ENCODE peak calls at places on chromosomes 11 and 22, in ten cellular contexts. One of them, this sample, is unnamed.
A peak's percentile ranks its signal among the peaks of the same experiment; 100 is the strongest.

GRCh38 chr11:67352546-67353316 is 615 bp downstream of the POLD4 start:
- DNase-seq in psoas muscle: no peak
- DNase-seq in OCI-LY7: peak; percentile 89
- DNase-seq in SJCRH30: no peak
- DNase-seq in neuronal stem cell: no peak
- DNase-seq in tibial artery: peak; percentile 78
- DNase-seq in GM23248: peak; percentile 65
- DNase-seq in HCT116: no peak
- DNase-seq in neural progenitor cell: no peak
- DNase-seq in MM.1S: peak; percentile 81
- DNase-seq in this sample: peak; percentile 50

GRCh38 chr22:50270302-50271010 is at the start of gene MAPK11:
- DNase-seq in psoas muscle: peak; percentile 79
- DNase-seq in OCI-LY7: peak; percentile 76
- DNase-seq in SJCRH30: peak; percentile 89
- DNase-seq in neuronal stem cell: peak; percentile 82
- DNase-seq in tibial artery: peak; percentile 80
- DNase-seq in GM23248: peak; percentile 82
- DNase-seq in HCT116: no peak
- DNase-seq in neural progenitor cell: peak; percentile 92
- DNase-seq in MM.1S: peak; percentile 52
- DNase-seq in this sample: peak; percentile 81

GRCh38 chr22:37374571-37374970 is 52.7 kb downstream of the ELFN2 start:
- DNase-seq in psoas muscle: no peak
- DNase-seq in OCI-LY7: no peak
- DNase-seq in SJCRH30: no peak
- DNase-seq in neuronal stem cell: no peak
- DNase-seq in tibial artery: no peak
- DNase-seq in GM23248: no peak
- DNase-seq in HCT116: no peak
- DNase-seq in neural progenitor cell: no peak
- DNase-seq in MM.1S: no peak
- DNase-seq in this sample: no peak

GRCh38 chr11:134939905-134940304 is 527.9 kb upstream of the B3GAT1 start:
- DNase-seq in psoas muscle: no peak
- DNase-seq in OCI-LY7: no peak
- DNase-seq in SJCRH30: peak; percentile 48
- DNase-seq in neuronal stem cell: no peak
- DNase-seq in tibial artery: no peak
- DNase-seq in GM23248: no peak
- DNase-seq in HCT116: no peak
- DNase-seq in neural progenitor cell: peak; percentile 42
- DNase-seq in MM.1S: no peak
- DNase-seq in this sample: peak; percentile 54

GRCh38 chr11:117818036-117818858 is 6.3 kb downstream of the FXYD2 start:
- DNase-seq in psoas muscle: no peak
- DNase-seq in OCI-LY7: no peak
- DNase-seq in SJCRH30: no peak
- DNase-seq in neuronal stem cell: no peak
- DNase-seq in tibial artery: no peak
- DNase-seq in GM23248: no peak
- DNase-seq in HCT116: no peak
- DNase-seq in neural progenitor cell: no peak
- DNase-seq in MM.1S: no peak
- DNase-seq in this sample: no peak

GRCh38 chr22:32615874-32616564 is 141.4 kb downstream of the FBXO7 start:
- DNase-seq in psoas muscle: no peak
- DNase-seq in OCI-LY7: no peak
- DNase-seq in SJCRH30: peak; percentile 13
- DNase-seq in neuronal stem cell: no peak
- DNase-seq in tibial artery: no peak
- DNase-seq in GM23248: no peak
- DNase-seq in HCT116: no peak
- DNase-seq in neural progenitor cell: peak; percentile 34
- DNase-seq in MM.1S: no peak
- DNase-seq in this sample: no peak

GRCh38 chr11:68165601-68166000 is 44.4 kb upstream of the CHKA start:
- DNase-seq in psoas muscle: no peak
- DNase-seq in OCI-LY7: no peak
- DNase-seq in SJCRH30: no peak
- DNase-seq in neuronal stem cell: no peak
- DNase-seq in tibial artery: no peak
- DNase-seq in GM23248: no peak
- DNase-seq in HCT116: no peak
- DNase-seq in neural progenitor cell: no peak
- DNase-seq in MM.1S: no peak
- DNase-seq in this sample: no peak

GRCh38 chr11:9568854-9569587 is 4.4 kb upstream of the WEE1 start:
- DNase-seq in psoas muscle: peak; percentile 30
- DNase-seq in OCI-LY7: peak; percentile 63
- DNase-seq in SJCRH30: peak; percentile 80
- DNase-seq in neuronal stem cell: no peak
- DNase-seq in tibial artery: peak; percentile 81
- DNase-seq in GM23248: peak; percentile 95
- DNase-seq in HCT116: peak; percentile 59
- DNase-seq in neural progenitor cell: peak; percentile 14
- DNase-seq in MM.1S: peak; percentile 42
- DNase-seq in this sample: no peak

GRCh38 chr11:123704341-123704740 is 37.1 kb downstream of the ZNF202 start:
- DNase-seq in psoas muscle: no peak
- DNase-seq in OCI-LY7: no peak
- DNase-seq in SJCRH30: no peak
- DNase-seq in neuronal stem cell: no peak
- DNase-seq in tibial artery: no peak
- DNase-seq in GM23248: no peak
- DNase-seq in HCT116: no peak
- DNase-seq in neural progenitor cell: no peak
- DNase-seq in MM.1S: no peak
- DNase-seq in this sample: no peak

GRCh38 chr11:78219493-78220217 is 30.9 kb downstream of the USP35 start:
- DNase-seq in psoas muscle: no peak
- DNase-seq in OCI-LY7: no peak
- DNase-seq in SJCRH30: no peak
- DNase-seq in neuronal stem cell: no peak
- DNase-seq in tibial artery: peak; percentile 46
- DNase-seq in GM23248: peak; percentile 4
- DNase-seq in HCT116: no peak
- DNase-seq in neural progenitor cell: no peak
- DNase-seq in MM.1S: no peak
- DNase-seq in this sample: peak; percentile 5

GRCh38 chr11:78217650-78218541 is 29.2 kb downstream of the USP35 start:
- DNase-seq in psoas muscle: no peak
- DNase-seq in OCI-LY7: no peak
- DNase-seq in SJCRH30: no peak
- DNase-seq in neuronal stem cell: no peak
- DNase-seq in tibial artery: peak; percentile 57
- DNase-seq in GM23248: no peak
- DNase-seq in HCT116: no peak
- DNase-seq in neural progenitor cell: no peak
- DNase-seq in MM.1S: no peak
- DNase-seq in this sample: no peak

GRCh38 chr11:78221396-78222315 is 32.9 kb downstream of the USP35 start:
- DNase-seq in psoas muscle: no peak
- DNase-seq in OCI-LY7: no peak
- DNase-seq in SJCRH30: no peak
- DNase-seq in neuronal stem cell: no peak
- DNase-seq in tibial artery: peak; percentile 50
- DNase-seq in GM23248: no peak
- DNase-seq in HCT116: no peak
- DNase-seq in neural progenitor cell: no peak
- DNase-seq in MM.1S: no peak
- DNase-seq in this sample: no peak

GRCh38 chr11:78218707-78219492 is 30.2 kb downstream of the USP35 start:
- DNase-seq in psoas muscle: no peak
- DNase-seq in OCI-LY7: no peak
- DNase-seq in SJCRH30: no peak
- DNase-seq in neuronal stem cell: no peak
- DNase-seq in tibial artery: peak; percentile 55
- DNase-seq in GM23248: no peak
- DNase-seq in HCT116: no peak
- DNase-seq in neural progenitor cell: no peak
- DNase-seq in MM.1S: no peak
- DNase-seq in this sample: no peak

GRCh38 chr11:78220218-78221157 is 31.8 kb downstream of the USP35 start:
- DNase-seq in psoas muscle: no peak
- DNase-seq in OCI-LY7: no peak
- DNase-seq in SJCRH30: no peak
- DNase-seq in neuronal stem cell: no peak
- DNase-seq in tibial artery: peak; percentile 47
- DNase-seq in GM23248: no peak
- DNase-seq in HCT116: no peak
- DNase-seq in neural progenitor cell: no peak
- DNase-seq in MM.1S: no peak
- DNase-seq in this sample: no peak
- H3K36me3 ChIP-seq in psoas muscle: peaks cover 66% of the 10 kb centered on the region
- H3K36me3 ChIP-seq in OCI-LY7: no peaks in the 10 kb centered on the region
- H3K36me3 ChIP-seq in SJCRH30: peaks cover 1% of the 10 kb centered on the region
- H3K36me3 ChIP-seq in neuronal stem cell: peaks cover 93% of the 10 kb centered on the region
- H3K36me3 ChIP-seq in tibial artery: peaks cover 75% of the 10 kb centered on the region
- H3K36me3 ChIP-seq in GM23248: no peaks in the 10 kb centered on the region
- H3K36me3 ChIP-seq in HCT116: no peaks in the 10 kb centered on the region
- H3K36me3 ChIP-seq in neural progenitor cell: no peaks in the 10 kb centered on the region
- H3K36me3 ChIP-seq in MM.1S: no peaks in the 10 kb centered on the region
- H3K36me3 ChIP-seq in this sample: peaks cover 100% of the 10 kb centered on the region

GRCh38 chr22:38432264-38432663 is 22.7 kb downstream of the KCNJ4 start:
- DNase-seq in psoas muscle: no peak
- DNase-seq in OCI-LY7: no peak
- DNase-seq in SJCRH30: no peak
- DNase-seq in neuronal stem cell: no peak
- DNase-seq in tibial artery: no peak
- DNase-seq in GM23248: no peak
- DNase-seq in HCT116: no peak
- DNase-seq in neural progenitor cell: no peak
- DNase-seq in MM.1S: no peak
- DNase-seq in this sample: no peak
- H3K36me3 ChIP-seq in psoas muscle: no peaks in the 10 kb centered on the region
- H3K36me3 ChIP-seq in OCI-LY7: no peaks in the 10 kb centered on the region
- H3K36me3 ChIP-seq in SJCRH30: no peaks in the 10 kb centered on the region
- H3K36me3 ChIP-seq in neuronal stem cell: no peaks in the 10 kb centered on the region
- H3K36me3 ChIP-seq in tibial artery: no peaks in the 10 kb centered on the region
- H3K36me3 ChIP-seq in GM23248: no peaks in the 10 kb centered on the region
- H3K36me3 ChIP-seq in HCT116: no peaks in the 10 kb centered on the region
- H3K36me3 ChIP-seq in neural progenitor cell: no peaks in the 10 kb centered on the region
- H3K36me3 ChIP-seq in MM.1S: no peaks in the 10 kb centered on the region
- H3K36me3 ChIP-seq in this sample: no peaks in the 10 kb centered on the region

DNA sequence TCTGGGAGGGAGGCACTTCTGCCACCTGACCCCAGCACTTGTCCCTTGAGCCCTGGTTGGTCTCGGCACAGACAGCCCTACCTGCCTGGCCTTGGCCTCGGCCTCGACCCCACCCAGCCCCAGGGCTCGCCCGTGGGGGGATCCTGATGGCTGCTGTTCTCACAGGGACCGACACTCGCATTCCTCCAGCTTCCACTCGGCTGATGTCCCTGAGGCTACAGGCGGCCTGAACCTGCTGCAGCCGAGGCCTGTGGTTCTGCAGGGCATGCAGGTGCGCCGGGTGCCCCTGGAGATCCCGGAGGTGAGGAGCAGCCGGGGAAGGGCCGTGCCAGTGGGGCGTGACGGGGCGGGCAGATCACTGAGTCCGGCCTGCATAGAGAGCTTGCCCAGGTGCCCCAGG is 5.1 kb downstream of the PCNX3 start:
- DNase-seq in psoas muscle: no peak
- DNase-seq in OCI-LY7: no peak
- DNase-seq in SJCRH30: no peak
- DNase-seq in neuronal stem cell: no peak
- DNase-seq in tibial artery: peak; percentile 66
- DNase-seq in GM23248: no peak
- DNase-seq in HCT116: no peak
- DNase-seq in neural progenitor cell: no peak
- DNase-seq in MM.1S: no peak
- DNase-seq in this sample: no peak
- H3K36me3 ChIP-seq in psoas muscle: peaks cover 88% of the 10 kb centered on the region
- H3K36me3 ChIP-seq in OCI-LY7: peaks cover 80% of the 10 kb centered on the region
- H3K36me3 ChIP-seq in SJCRH30: peaks cover 20% of the 10 kb centered on the region
- H3K36me3 ChIP-seq in neuronal stem cell: peaks cover 85% of the 10 kb centered on the region
- H3K36me3 ChIP-seq in tibial artery: peaks cover 52% of the 10 kb centered on the region
- H3K36me3 ChIP-seq in GM23248: no peaks in the 10 kb centered on the region
- H3K36me3 ChIP-seq in HCT116: peaks cover 24% of the 10 kb centered on the region
- H3K36me3 ChIP-seq in neural progenitor cell: no peaks in the 10 kb centered on the region
- H3K36me3 ChIP-seq in MM.1S: no peaks in the 10 kb centered on the region
- H3K36me3 ChIP-seq in this sample: peaks cover under 1% of the 10 kb centered on the region

GRCh38 chr22:17868771-17869170 is 94.5 kb upstream of the BID start:
- DNase-seq in psoas muscle: no peak
- DNase-seq in OCI-LY7: no peak
- DNase-seq in SJCRH30: no peak
- DNase-seq in neuronal stem cell: no peak
- DNase-seq in tibial artery: no peak
- DNase-seq in GM23248: no peak
- DNase-seq in HCT116: no peak
- DNase-seq in neural progenitor cell: no peak
- DNase-seq in MM.1S: no peak
- DNase-seq in this sample: no peak

GRCh38 chr22:17866621-17867020 is 92.4 kb upstream of the BID start:
- DNase-seq in psoas muscle: no peak
- DNase-seq in OCI-LY7: no peak
- DNase-seq in SJCRH30: no peak
- DNase-seq in neuronal stem cell: no peak
- DNase-seq in tibial artery: no peak
- DNase-seq in GM23248: no peak
- DNase-seq in HCT116: no peak
- DNase-seq in neural progenitor cell: no peak
- DNase-seq in MM.1S: no peak
- DNase-seq in this sample: no peak

GRCh38 chr22:17865183-17866055 is 91.2 kb upstream of the BID start:
- DNase-seq in psoas muscle: no peak
- DNase-seq in OCI-LY7: no peak
- DNase-seq in SJCRH30: no peak
- DNase-seq in neuronal stem cell: no peak
- DNase-seq in tibial artery: no peak
- DNase-seq in GM23248: no peak
- DNase-seq in HCT116: no peak
- DNase-seq in neural progenitor cell: no peak
- DNase-seq in MM.1S: no peak
- DNase-seq in this sample: no peak

GRCh38 chr22:17866127-17866526 is 91.9 kb upstream of the BID start:
- DNase-seq in psoas muscle: no peak
- DNase-seq in OCI-LY7: no peak
- DNase-seq in SJCRH30: no peak
- DNase-seq in neuronal stem cell: no peak
- DNase-seq in tibial artery: no peak
- DNase-seq in GM23248: no peak
- DNase-seq in HCT116: no peak
- DNase-seq in neural progenitor cell: no peak
- DNase-seq in MM.1S: no peak
- DNase-seq in this sample: no peak

DNA sequence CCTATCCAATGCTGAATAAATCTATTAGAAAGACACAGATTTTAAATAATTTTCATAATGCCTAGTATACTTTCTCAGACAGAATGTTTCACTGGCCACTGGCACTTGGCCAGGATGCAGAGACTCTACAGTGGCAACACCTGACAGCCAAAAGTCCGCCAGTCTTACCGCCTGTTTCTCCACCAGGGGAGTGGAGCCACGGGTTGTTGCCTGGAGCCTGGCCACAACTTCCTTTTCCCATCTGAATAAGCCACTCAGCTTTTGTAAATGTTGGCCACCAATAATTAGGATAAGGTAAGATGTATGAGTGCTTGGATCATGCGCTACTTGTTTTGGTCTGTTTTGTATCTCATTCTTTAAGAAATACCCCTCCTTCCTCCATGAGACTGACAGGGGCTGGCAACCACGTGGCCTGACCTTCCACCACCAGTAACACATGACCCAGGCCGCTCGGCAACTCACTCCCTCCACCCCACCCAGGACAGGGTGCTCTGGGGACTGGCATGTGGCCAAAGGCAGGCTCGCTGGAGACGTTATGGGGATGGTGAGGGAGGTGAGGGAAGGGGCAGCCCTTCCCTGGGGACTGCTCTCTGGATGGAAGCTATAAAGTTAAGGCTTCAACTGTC is 93.0 kb upstream of the BID start:
- DNase-seq in psoas muscle: no peak
- DNase-seq in OCI-LY7: no peak
- DNase-seq in SJCRH30: no peak
- DNase-seq in neuronal stem cell: no peak
- DNase-seq in tibial artery: peak; percentile 82
- DNase-seq in GM23248: no peak
- DNase-seq in HCT116: no peak
- DNase-seq in neural progenitor cell: no peak
- DNase-seq in MM.1S: no peak
- DNase-seq in this sample: peak; percentile 87
- H3K36me3 ChIP-seq in psoas muscle: peaks cover 73% of the 10 kb centered on the region
- H3K36me3 ChIP-seq in OCI-LY7: peaks cover 98% of the 10 kb centered on the region
- H3K36me3 ChIP-seq in SJCRH30: peaks cover 29% of the 10 kb centered on the region
- H3K36me3 ChIP-seq in neuronal stem cell: peaks cover 62% of the 10 kb centered on the region
- H3K36me3 ChIP-seq in tibial artery: peaks cover 54% of the 10 kb centered on the region
- H3K36me3 ChIP-seq in GM23248: no peaks in the 10 kb centered on the region
- H3K36me3 ChIP-seq in HCT116: peaks cover 28% of the 10 kb centered on the region
- H3K36me3 ChIP-seq in neural progenitor cell: no peaks in the 10 kb centered on the region
- H3K36me3 ChIP-seq in MM.1S: peaks cover 9% of the 10 kb centered on the region
- H3K36me3 ChIP-seq in this sample: peaks cover 59% of the 10 kb centered on the region

This sample was measured in heart left ventricle.